ENCODE peak calls at places on chromosomes 12 and 14, in ten cellular contexts. I is T-helper 2 cell; E is mesothelial cell of epicardium; V is HTR-8/SVneo; N is AG04449; A is NCI-H1417; C is HEK293T; P is MV-4-11; X is stimulated activated CD8-positive, alpha-beta memory T cell treated with anti-CD3 and anti-CD28 coated beads, Interleukin-15, amount 100 ng/mL, for 1 hour; O is Calu3. W is an unnamed sample.

GRCh38 chr14:73662439-73663056 is 17.8 kb downstream of the DNAL1 start:
- DNase-seq in I (no peak), E (no peak), V (peak), N (peak), A (no peak), C (peak), P (peak), X (no peak), O (peak), W (no peak)

GRCh38 chr12:116609715-116610114 is 50.5 kb downstream of the MAP1LC3B2 start:
- DNase-seq in I (no peak), E (no peak), V (no peak), N (no peak), A (no peak), C (no peak), P (peak), X (no peak), O (peak), W (no peak)

GRCh38 chr12:86711716-86712115 is 455.5 kb upstream of the MGAT4C start:
- DNase-seq in I (no peak), E (no peak), V (no peak), N (no peak), A (no peak), C (no peak), P (no peak), X (no peak), O (no peak), W (no peak)

GRCh38 chr14:56487090-56487667 is 92.4 kb upstream of the TMEM260 start:
- DNase-seq in I (no peak), E (no peak), V (peak), N (no peak), A (peak), C (peak), P (no peak), X (no peak), O (no peak), W (peak)

GRCh38 chr14:53365516-53366130 is 212.5 kb upstream of the DDHD1 start:
- DNase-seq in I (no peak), E (no peak), V (no peak), N (no peak), A (no peak), C (no peak), P (no peak), X (no peak), O (no peak), W (no peak)

GRCh38 chr14:104132981-104133380 is 5.4 kb upstream of the KIF26A start:
- DNase-seq in I (no peak), E (peak), V (no peak), N (no peak), A (no peak), C (no peak), P (no peak), X (no peak), O (no peak), W (no peak)

GRCh38 chr14:68814376-68815287 is 21.8 kb upstream of the ZFP36L1 start:
- DNase-seq in I (no peak), E (no peak), V (no peak), N (no peak), A (no peak), C (peak), P (peak), X (no peak), O (peak), W (no peak)

GRCh38 chr12:85394809-85395208 is 114.8 kb downstream of the ALX1 start:
- DNase-seq in I (no peak), E (no peak), V (no peak), N (no peak), A (no peak), C (no peak), P (no peak), X (no peak), O (no peak), W (no peak)

GRCh38 chr14:28765169-28765906 is 1.2 kb upstream of the FOXG1 start:
- DNase-seq in I (no peak), E (no peak), V (no peak), N (no peak), A (no peak), C (no peak), P (no peak), X (no peak), O (no peak), W (no peak)

GRCh38 chr12:27901959-27902358 is 70.6 kb downstream of the PTHLH start:
- DNase-seq in I (no peak), E (no peak), V (no peak), N (no peak), A (no peak), C (no peak), P (no peak), X (no peak), O (no peak), W (no peak)

GRCh38 chr12:61523276-61523992 is 736.8 kb upstream of the USP15 start:
- DNase-seq in I (no peak), E (no peak), V (no peak), N (no peak), A (no peak), C (no peak), P (no peak), X (no peak), O (no peak), W (no peak)

GRCh38 chr14:104206281-104206904 is 68.0 kb downstream of the KIF26A start:
- DNase-seq in I (no peak), E (peak), V (no peak), N (no peak), A (peak), C (no peak), P (no peak), X (no peak), O (no peak), W (no peak)

GRCh38 chr12:48075833-48076232 is 30.0 kb downstream of the SENP1 start:
- DNase-seq in I (no peak), E (no peak), V (no peak), N (no peak), A (no peak), C (no peak), P (no peak), X (no peak), O (no peak), W (no peak)

GRCh38 chr12:132966676-132967415 is 10.7 kb upstream of the ZNF605 start:
- DNase-seq in I (no peak), E (no peak), V (no peak), N (no peak), A (no peak), C (no peak), P (no peak), X (no peak), O (no peak), W (no peak)

GRCh38 chr12:3436496-3437060 is 54.4 kb upstream of the PRMT8 start:
- DNase-seq in I (no peak), E (no peak), V (no peak), N (no peak), A (no peak), C (no peak), P (no peak), X (no peak), O (peak), W (no peak)

GRCh38 chr12:42326466-42327226 is 679 bp downstream of the PPHLN1 start:
- DNase-seq in I (no peak), E (no peak), V (no peak), N (peak), A (no peak), C (peak), P (peak), X (no peak), O (peak), W (no peak)

GRCh38 chr12:90163975-90164374 is 455.3 kb upstream of the ATP2B1 start:
- DNase-seq in I (no peak), E (no peak), V (no peak), N (no peak), A (no peak), C (peak), P (no peak), X (no peak), O (no peak), W (no peak)

GRCh38 chr12:23949212-23950010 is at the start of gene SOX5:
- DNase-seq in I (no peak), E (no peak), V (no peak), N (no peak), A (peak), C (peak), P (no peak), X (no peak), O (no peak), W (no peak)